ENCODE peak calls at places on chromosomes 16 and 17, in four cellular contexts. One of them, this sample, is unnamed.

GRCh38 chr17:7466644-7467341 is 12.6 kb downstream of the ZBTB4 start:
- DNase-seq in naive thymus-derived CD8-positive, alpha-beta T cell: no peak
- DNase-seq in caudate nucleus: no peak
- DNase-seq in posterior cingulate gyrus: peak; percentile 85
- DNase-seq in this sample: peak; percentile 16

GRCh38 chr17:8231701-8232100 is 16.2 kb downstream of the CTC1 start:
- DNase-seq in naive thymus-derived CD8-positive, alpha-beta T cell: no peak
- DNase-seq in caudate nucleus: no peak
- DNase-seq in posterior cingulate gyrus: peak; percentile 43
- DNase-seq in this sample: no peak

GRCh38 chr17:74393323-74393942 is 26.1 kb downstream of the GPR142 start:
- DNase-seq in naive thymus-derived CD8-positive, alpha-beta T cell: no peak
- DNase-seq in caudate nucleus: no peak
- DNase-seq in posterior cingulate gyrus: peak; percentile 93
- DNase-seq in this sample: no peak

GRCh38 chr16:2713985-2714774 is 5.8 kb downstream of the PRSS27 start:
- DNase-seq in naive thymus-derived CD8-positive, alpha-beta T cell: no peak
- DNase-seq in caudate nucleus: no peak
- DNase-seq in posterior cingulate gyrus: peak; percentile 75
- DNase-seq in this sample: no peak

GRCh38 chr17:74485841-74486240 is 19.4 kb downstream of the CD300A start:
- DNase-seq in naive thymus-derived CD8-positive, alpha-beta T cell: no peak
- DNase-seq in caudate nucleus: no peak
- DNase-seq in posterior cingulate gyrus: peak; percentile 11
- DNase-seq in this sample: no peak

GRCh38 chr16:82605076-82605475 is 21.7 kb upstream of the CDH13 start:
- DNase-seq in naive thymus-derived CD8-positive, alpha-beta T cell: no peak
- DNase-seq in caudate nucleus: no peak
- DNase-seq in posterior cingulate gyrus: no peak
- DNase-seq in this sample: no peak

GRCh38 chr17:1315891-1316403 is 36.5 kb downstream of the TRARG1 start:
- DNase-seq in naive thymus-derived CD8-positive, alpha-beta T cell: no peak
- DNase-seq in caudate nucleus: no peak
- DNase-seq in posterior cingulate gyrus: peak; percentile 79
- DNase-seq in this sample: no peak

GRCh38 chr17:35167046-35167445 is 19.4 kb downstream of the UNC45B start:
- DNase-seq in naive thymus-derived CD8-positive, alpha-beta T cell: no peak
- DNase-seq in caudate nucleus: no peak
- DNase-seq in posterior cingulate gyrus: no peak
- DNase-seq in this sample: peak; percentile 30

GRCh38 chr17:73976676-73977521 is 226.6 kb upstream of the RPL38 start:
- DNase-seq in naive thymus-derived CD8-positive, alpha-beta T cell: no peak
- DNase-seq in caudate nucleus: no peak
- DNase-seq in posterior cingulate gyrus: no peak
- DNase-seq in this sample: no peak

GRCh38 chr16:31108794-31109558 is 790 bp downstream of the BCKDK start:
- DNase-seq in naive thymus-derived CD8-positive, alpha-beta T cell: no peak
- DNase-seq in caudate nucleus: no peak
- DNase-seq in posterior cingulate gyrus: no peak
- DNase-seq in this sample: no peak

GRCh38 chr17:28846231-28846630 is 3.6 kb upstream of the FAM222B start:
- DNase-seq in naive thymus-derived CD8-positive, alpha-beta T cell: no peak
- DNase-seq in caudate nucleus: no peak
- DNase-seq in posterior cingulate gyrus: peak; percentile 12
- DNase-seq in this sample: peak; percentile 14

GRCh38 chr17:8375738-8376259 is 705 bp downstream of the KRABD2 start:
- DNase-seq in naive thymus-derived CD8-positive, alpha-beta T cell: no peak
- DNase-seq in caudate nucleus: no peak
- DNase-seq in posterior cingulate gyrus: no peak
- DNase-seq in this sample: no peak